ENCODE peak calls at places on chromosomes 1 and 21, in six cellular contexts. One of them, this sample, is unnamed.

GRCh38 chr1:30753660-30754123 is 3.9 kb downstream of the LAPTM5 start:
- DNase-seq in GM12878: no peak
- DNase-seq in K562: no peak
- DNase-seq in HepG2: no peak
- DNase-seq in endothelial cell of umbilical vein: no peak
- DNase-seq in NB4: peak; percentile 67
- DNase-seq in this sample: no peak

GRCh38 chr1:18238190-18238589 is 130.6 kb downstream of the IGSF21 start:
- DNase-seq in GM12878: no peak
- DNase-seq in K562: no peak
- DNase-seq in HepG2: no peak
- DNase-seq in endothelial cell of umbilical vein: no peak
- DNase-seq in NB4: no peak
- DNase-seq in this sample: no peak

GRCh38 chr1:6162773-6163172 is 17.3 kb downstream of the CHD5 start:
- DNase-seq in GM12878: no peak
- DNase-seq in K562: peak; percentile 45
- DNase-seq in HepG2: no peak
- DNase-seq in endothelial cell of umbilical vein: no peak
- DNase-seq in NB4: no peak
- DNase-seq in this sample: no peak

GRCh38 chr1:197614916-197615692 is 160.2 kb downstream of the DENND1B start:
- DNase-seq in GM12878: peak; percentile 5
- DNase-seq in K562: no peak
- DNase-seq in HepG2: peak; percentile 60
- DNase-seq in endothelial cell of umbilical vein: peak; percentile 55
- DNase-seq in NB4: peak; percentile 57
- DNase-seq in this sample: peak; percentile 59

GRCh38 chr1:65170511-65171142 is 22.6 kb downstream of the AK4 start:
- DNase-seq in GM12878: no peak
- DNase-seq in K562: no peak
- DNase-seq in HepG2: no peak
- DNase-seq in endothelial cell of umbilical vein: no peak
- DNase-seq in NB4: peak; percentile 43
- DNase-seq in this sample: no peak

GRCh38 chr21:29419422-29419821 is 120.7 kb downstream of the BACH1 start:
- DNase-seq in GM12878: no peak
- DNase-seq in K562: no peak
- DNase-seq in HepG2: no peak
- DNase-seq in endothelial cell of umbilical vein: no peak
- DNase-seq in NB4: no peak
- DNase-seq in this sample: no peak

GRCh38 chr1:223520200-223520599 is 127.0 kb downstream of the CCDC185 start:
- DNase-seq in GM12878: no peak
- DNase-seq in K562: no peak
- DNase-seq in HepG2: no peak
- DNase-seq in endothelial cell of umbilical vein: no peak
- DNase-seq in NB4: no peak
- DNase-seq in this sample: no peak

GRCh38 chr21:39020751-39021474 is 162.3 kb downstream of the PSMG1 start:
- DNase-seq in GM12878: no peak
- DNase-seq in K562: no peak
- DNase-seq in HepG2: peak; percentile 64
- DNase-seq in endothelial cell of umbilical vein: peak; percentile 50
- DNase-seq in NB4: peak; percentile 58
- DNase-seq in this sample: no peak

GRCh38 chr1:208431721-208432120 is 187.5 kb upstream of the PLXNA2 start:
- DNase-seq in GM12878: no peak
- DNase-seq in K562: no peak
- DNase-seq in HepG2: no peak
- DNase-seq in endothelial cell of umbilical vein: no peak
- DNase-seq in NB4: no peak
- DNase-seq in this sample: peak; percentile 13

GRCh38 chr1:165763442-165763841 is 5.2 kb downstream of the TMCO1 start:
- DNase-seq in GM12878: no peak
- DNase-seq in K562: no peak
- DNase-seq in HepG2: no peak
- DNase-seq in endothelial cell of umbilical vein: no peak
- DNase-seq in NB4: no peak
- DNase-seq in this sample: no peak

GRCh38 chr1:41471658-41472057 is 12.8 kb downstream of the EDN2 start:
- DNase-seq in GM12878: no peak
- DNase-seq in K562: no peak
- DNase-seq in HepG2: no peak
- DNase-seq in endothelial cell of umbilical vein: no peak
- DNase-seq in NB4: no peak
- DNase-seq in this sample: no peak

GRCh38 chr1:27395441-27396195 is 3.2 kb downstream of the GPR3 start:
- DNase-seq in GM12878: no peak
- DNase-seq in K562: peak; percentile 78
- DNase-seq in HepG2: peak; percentile 40
- DNase-seq in endothelial cell of umbilical vein: peak; percentile 59
- DNase-seq in NB4: peak; percentile 79
- DNase-seq in this sample: peak; percentile 55

GRCh38 chr1:204909109-204909508 is 38.4 kb downstream of the NFASC start:
- DNase-seq in GM12878: no peak
- DNase-seq in K562: no peak
- DNase-seq in HepG2: no peak
- DNase-seq in endothelial cell of umbilical vein: no peak
- DNase-seq in NB4: no peak
- DNase-seq in this sample: no peak

GRCh38 chr21:28971171-28971570 is 21.5 kb downstream of the LTN1 start:
- DNase-seq in GM12878: no peak
- DNase-seq in K562: no peak
- DNase-seq in HepG2: no peak
- DNase-seq in endothelial cell of umbilical vein: no peak
- DNase-seq in NB4: no peak
- DNase-seq in this sample: no peak

GRCh38 chr1:89489037-89489729 is 35.4 kb upstream of the LRRC8B start:
- DNase-seq in GM12878: no peak
- DNase-seq in K562: no peak
- DNase-seq in HepG2: no peak
- DNase-seq in endothelial cell of umbilical vein: no peak
- DNase-seq in NB4: peak; percentile 90
- DNase-seq in this sample: no peak

GRCh38 chr1:23576338-23577055 is 17.2 kb upstream of the ID3 start:
- DNase-seq in GM12878: no peak
- DNase-seq in K562: no peak
- DNase-seq in HepG2: no peak
- DNase-seq in endothelial cell of umbilical vein: no peak
- DNase-seq in NB4: no peak
- DNase-seq in this sample: no peak

GRCh38 chr1:111747282-111747734 is 8.1 kb upstream of the INKA2 start:
- DNase-seq in GM12878: no peak
- DNase-seq in K562: peak; percentile 77
- DNase-seq in HepG2: peak; percentile 81
- DNase-seq in endothelial cell of umbilical vein: peak; percentile 71
- DNase-seq in NB4: peak; percentile 87
- DNase-seq in this sample: peak; percentile 83

GRCh38 chr21:45516071-45516670 is 26.1 kb downstream of the SLC19A1 start:
- DNase-seq in GM12878: no peak
- DNase-seq in K562: no peak
- DNase-seq in HepG2: no peak
- DNase-seq in endothelial cell of umbilical vein: no peak
- DNase-seq in NB4: no peak
- DNase-seq in this sample: no peak

GRCh38 chr1:213649373-213649772 is 338.4 kb upstream of the PROX1 start:
- DNase-seq in GM12878: no peak
- DNase-seq in K562: no peak
- DNase-seq in HepG2: no peak
- DNase-seq in endothelial cell of umbilical vein: no peak
- DNase-seq in NB4: no peak
- DNase-seq in this sample: no peak

GRCh38 chr1:150999051-150999674 is 7.5 kb downstream of the MINDY1 start:
- DNase-seq in GM12878: no peak
- DNase-seq in K562: peak; percentile 61
- DNase-seq in HepG2: no peak
- DNase-seq in endothelial cell of umbilical vein: peak; percentile 46
- DNase-seq in NB4: no peak
- DNase-seq in this sample: no peak

GRCh38 chr1:113096493-113096892 is 23.5 kb downstream of the LRIG2 start:
- DNase-seq in GM12878: no peak
- DNase-seq in K562: no peak
- DNase-seq in HepG2: no peak
- DNase-seq in endothelial cell of umbilical vein: no peak
- DNase-seq in NB4: no peak
- DNase-seq in this sample: no peak

GRCh38 chr1:65198095-65198494 is 50.1 kb downstream of the AK4 start:
- DNase-seq in GM12878: no peak
- DNase-seq in K562: no peak
- DNase-seq in HepG2: no peak
- DNase-seq in endothelial cell of umbilical vein: no peak
- DNase-seq in NB4: no peak
- DNase-seq in this sample: no peak

GRCh38 chr1:61743432-61743705 is 1.1 kb downstream of the PATJ start:
- DNase-seq in GM12878: no peak
- DNase-seq in K562: no peak
- DNase-seq in HepG2: no peak
- DNase-seq in endothelial cell of umbilical vein: no peak
- DNase-seq in NB4: no peak
- DNase-seq in this sample: no peak

GRCh38 chr21:27694667-27695066 is 727.8 kb upstream of the ADAMTS5 start:
- DNase-seq in GM12878: no peak
- DNase-seq in K562: no peak
- DNase-seq in HepG2: no peak
- DNase-seq in endothelial cell of umbilical vein: no peak
- DNase-seq in NB4: no peak
- DNase-seq in this sample: no peak

GRCh38 chr1:51877434-51878306 is 857 bp downstream of the NRDC start:
- DNase-seq in GM12878: no peak
- DNase-seq in K562: no peak
- DNase-seq in HepG2: no peak
- DNase-seq in endothelial cell of umbilical vein: peak; percentile 67
- DNase-seq in NB4: peak; percentile 52
- DNase-seq in this sample: peak; percentile 22

GRCh38 chr1:235415008-235415904 is 48.0 kb downstream of the TBCE start:
- DNase-seq in GM12878: peak; percentile 15
- DNase-seq in K562: peak; percentile 73
- DNase-seq in HepG2: peak; percentile 80
- DNase-seq in endothelial cell of umbilical vein: peak; percentile 70
- DNase-seq in NB4: peak; percentile 80
- DNase-seq in this sample: peak; percentile 81

DNA sequence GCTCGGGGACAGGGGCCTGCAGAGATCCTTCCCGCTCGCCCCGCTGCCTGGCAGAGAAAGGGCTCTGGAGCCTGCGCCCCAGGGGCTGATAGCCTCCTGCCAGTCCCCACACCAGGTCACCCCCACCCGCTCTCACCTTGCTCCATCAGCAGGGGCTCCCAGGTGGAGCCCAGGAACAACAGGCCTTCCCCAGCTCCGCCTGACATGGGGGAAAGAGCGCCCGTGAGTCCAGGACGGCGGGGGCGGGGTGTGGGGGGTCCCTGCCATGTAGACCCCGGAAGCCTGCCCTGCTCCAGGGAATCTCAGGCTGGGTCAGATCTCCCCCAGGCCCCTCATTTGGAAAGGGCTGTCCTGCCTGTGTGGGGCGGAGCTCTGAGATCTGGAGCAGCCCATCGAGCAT is 166.5 kb downstream of the PRDM16 start:
- DNase-seq in GM12878: no peak
- DNase-seq in K562: no peak
- DNase-seq in HepG2: no peak
- DNase-seq in endothelial cell of umbilical vein: no peak
- DNase-seq in NB4: no peak
- DNase-seq in this sample: no peak
- TF ChIP-seq MYC in GM12878: no peak
- TF ChIP-seq MYC in K562: no peak
- TF ChIP-seq MYC in HepG2: no peak
- TF ChIP-seq MYC in endothelial cell of umbilical vein: no peak
- TF ChIP-seq MYC in NB4: no peak
- TF ChIP-seq MYC in this sample: no peak

GRCh38 chr1:38052750-38053415 is 6.3 kb upstream of the POU3F1 start:
- DNase-seq in GM12878: peak; percentile 58
- DNase-seq in K562: no peak
- DNase-seq in HepG2: no peak
- DNase-seq in endothelial cell of umbilical vein: no peak
- DNase-seq in NB4: peak; percentile 25
- DNase-seq in this sample: no peak
- TF ChIP-seq MYC in GM12878: no peak
- TF ChIP-seq MYC in K562: no peak
- TF ChIP-seq MYC in HepG2: no peak
- TF ChIP-seq MYC in endothelial cell of umbilical vein: no peak
- TF ChIP-seq MYC in NB4: no peak
- TF ChIP-seq MYC in this sample: no peak

DNA sequence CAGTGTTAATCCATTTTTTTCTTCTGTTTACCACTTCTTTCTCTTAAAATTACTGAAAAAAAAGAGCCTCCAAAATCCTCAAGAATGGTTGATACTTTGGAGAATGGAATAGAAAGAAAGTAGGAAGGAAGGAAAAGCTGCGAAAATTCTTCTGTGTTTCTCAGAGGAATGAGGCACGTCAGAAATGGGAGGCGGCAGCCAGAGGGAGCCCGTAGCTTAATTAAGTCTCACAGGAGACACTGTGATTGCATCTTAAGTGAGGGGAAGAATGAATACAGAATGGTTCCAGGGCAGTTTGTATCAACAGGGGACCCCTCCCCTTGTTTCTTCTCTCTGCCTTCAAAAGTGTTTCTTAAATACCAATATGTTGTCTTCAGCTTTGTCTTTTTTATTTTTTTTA is 1099.5 kb downstream of the PLA2G4A start:
- DNase-seq in GM12878: no peak
- DNase-seq in K562: no peak
- DNase-seq in HepG2: peak; percentile 29
- DNase-seq in endothelial cell of umbilical vein: peak; percentile 78
- DNase-seq in NB4: no peak
- DNase-seq in this sample: no peak
- TF ChIP-seq MYC in GM12878: no peak
- TF ChIP-seq MYC in K562: no peak
- TF ChIP-seq MYC in HepG2: no peak
- TF ChIP-seq MYC in endothelial cell of umbilical vein: no peak
- TF ChIP-seq MYC in NB4: no peak
- TF ChIP-seq MYC in this sample: no peak

GRCh38 chr1:21966247-21967000 is 10.4 kb upstream of the CELA3B start:
- DNase-seq in GM12878: no peak
- DNase-seq in K562: no peak
- DNase-seq in HepG2: peak; percentile 34
- DNase-seq in endothelial cell of umbilical vein: no peak
- DNase-seq in NB4: no peak
- DNase-seq in this sample: no peak
- TF ChIP-seq MYC in GM12878: no peak
- TF ChIP-seq MYC in K562: no peak
- TF ChIP-seq MYC in HepG2: no peak
- TF ChIP-seq MYC in endothelial cell of umbilical vein: no peak
- TF ChIP-seq MYC in NB4: no peak
- TF ChIP-seq MYC in this sample: no peak

DNA sequence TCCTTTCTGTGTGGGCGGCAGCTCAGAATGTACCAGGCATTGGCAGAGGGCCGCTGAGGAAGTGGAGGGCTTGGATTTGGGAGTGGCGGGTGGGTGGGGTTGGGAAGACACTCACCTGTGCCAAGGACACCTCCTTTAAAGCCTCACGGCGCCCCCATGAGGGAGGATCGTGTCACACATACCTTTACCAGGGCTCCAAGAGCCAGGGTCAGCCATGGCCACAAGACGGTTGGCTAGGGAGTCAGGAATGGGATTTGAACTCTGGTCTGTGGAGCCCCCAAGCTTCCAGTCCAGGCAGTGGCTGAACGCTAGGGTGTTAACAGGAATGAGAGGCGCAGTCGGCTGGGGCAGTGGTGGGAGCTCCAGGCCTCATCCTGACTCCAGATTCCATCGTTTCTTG is 4.6 kb downstream of the NBL1 start:
- DNase-seq in GM12878: no peak
- DNase-seq in K562: no peak
- DNase-seq in HepG2: peak; percentile 53
- DNase-seq in endothelial cell of umbilical vein: no peak
- DNase-seq in NB4: no peak
- DNase-seq in this sample: no peak
- TF ChIP-seq MYC in GM12878: no peak
- TF ChIP-seq MYC in K562: no peak
- TF ChIP-seq MYC in HepG2: no peak
- TF ChIP-seq MYC in endothelial cell of umbilical vein: no peak
- TF ChIP-seq MYC in NB4: no peak
- TF ChIP-seq MYC in this sample: no peak